ENCODE peak calls at places on chromosomes 1 and 21, in nine cellular contexts. Y is fibroblast of lung, S is fibroblast of the aortic adventitia, I is OCI-LY7, K is AG04450, W is transverse colon, B is heart right ventricle, R is choroid plexus epithelial cell, N is colonic mucosa. D is an unnamed sample.

GRCh38 chr1:159947942-159948341 is 2.5 kb upstream of the IGSF9 start:
- DNase-seq in Y (no peak), S (no peak), I (no peak), K (no peak), W (peak), B (no peak), R (no peak), N (no peak), D (no peak)

GRCh38 chr1:210250665-210250997 is 18.0 kb downstream of the SERTAD4 start:
- DNase-seq in Y (no peak), S (no peak), I (no peak), K (no peak), W (peak), B (peak), R (no peak), N (peak), D (no peak)

GRCh38 chr1:224623743-224624333 is 7.7 kb downstream of the CNIH3 start:
- DNase-seq in Y (peak), S (peak), I (peak), K (peak), W (peak), B (no peak), R (peak), N (peak), D (no peak)

GRCh38 chr1:104702731-104703130 is 953.0 kb downstream of the AMY1C start:
- DNase-seq in Y (no peak), S (no peak), I (no peak), K (no peak), W (no peak), B (no peak), R (no peak), N (no peak), D (no peak)

GRCh38 chr1:45014403-45015028 is 2.5 kb downstream of the UROD start:
- DNase-seq in Y (peak), S (peak), I (peak), K (peak), W (peak), B (peak), R (peak), N (peak), D (peak)

GRCh38 chr1:14516974-14517812 is 81.3 kb upstream of the KAZN start:
- DNase-seq in Y (peak), S (peak), I (no peak), K (peak), W (no peak), B (no peak), R (peak), N (no peak), D (peak)

GRCh38 chr21:26115346-26115745 is 55.2 kb downstream of the APP start:
- DNase-seq in Y (no peak), S (no peak), I (no peak), K (no peak), W (no peak), B (no peak), R (no peak), N (no peak), D (no peak)

GRCh38 chr21:17784604-17785402 is 34.4 kb downstream of the C21orf91 start:
- DNase-seq in Y (no peak), S (no peak), I (peak), K (no peak), W (peak), B (no peak), R (no peak), N (no peak), D (peak)

GRCh38 chr1:99704356-99704816 is 58.5 kb downstream of the PALMD start:
- DNase-seq in Y (no peak), S (no peak), I (no peak), K (no peak), W (peak), B (peak), R (no peak), N (peak), D (no peak)

GRCh38 chr1:229557214-229557850 is 1.2 kb downstream of the ABCB10 start:
- DNase-seq in Y (peak), S (peak), I (peak), K (no peak), W (no peak), B (no peak), R (peak), N (no peak), D (peak)

GRCh38 chr1:43366179-43366578 is 1.6 kb downstream of the ELOVL1 start:
- DNase-seq in Y (no peak), S (no peak), I (peak), K (no peak), W (peak), B (no peak), R (no peak), N (peak), D (no peak)

GRCh38 chr1:200963076-200963475 is 60.4 kb downstream of the KIF21B start:
- DNase-seq in Y (no peak), S (no peak), I (no peak), K (no peak), W (no peak), B (no peak), R (no peak), N (no peak), D (no peak)

GRCh38 chr1:227805606-227806197 is 9.8 kb upstream of the PRSS38 start:
- DNase-seq in Y (peak), S (peak), I (no peak), K (peak), W (no peak), B (no peak), R (peak), N (no peak), D (no peak)

GRCh38 chr1:244369256-244370057 is 82.3 kb downstream of the ADSS2 start:
- DNase-seq in Y (no peak), S (no peak), I (no peak), K (no peak), W (peak), B (no peak), R (no peak), N (peak), D (no peak)

GRCh38 chr21:32099812-32100416 is 178.9 kb downstream of the MIS18A start:
- DNase-seq in Y (no peak), S (no peak), I (peak), K (no peak), W (no peak), B (no peak), R (no peak), N (no peak), D (no peak)

GRCh38 chr21:32726742-32727477 is 903 bp downstream of the SYNJ1 start:
- DNase-seq in Y (peak), S (peak), I (peak), K (no peak), W (peak), B (no peak), R (peak), N (peak), D (no peak)

GRCh38 chr1:231508941-231509340 is 19.5 kb upstream of the TSNAX start:
- DNase-seq in Y (no peak), S (no peak), I (no peak), K (no peak), W (no peak), B (no peak), R (no peak), N (no peak), D (no peak)

GRCh38 chr1:180188103-180188506 is 33.4 kb downstream of the QSOX1 start:
- DNase-seq in Y (peak), S (peak), I (peak), K (no peak), W (peak), B (peak), R (peak), N (peak), D (no peak)

GRCh38 chr1:186605762-186606350 is 74.4 kb downstream of the PTGS2 start:
- DNase-seq in Y (peak), S (peak), I (peak), K (peak), W (peak), B (no peak), R (peak), N (peak), D (peak)

GRCh38 chr1:99776133-99776532 is 9.7 kb upstream of the FRRS1 start:
- DNase-seq in Y (no peak), S (no peak), I (no peak), K (no peak), W (no peak), B (no peak), R (no peak), N (no peak), D (no peak)

GRCh38 chr1:40438391-40439015 is 11.8 kb upstream of the ZFP69B start:
- DNase-seq in Y (peak), S (peak), I (peak), K (no peak), W (no peak), B (no peak), R (peak), N (no peak), D (no peak)

GRCh38 chr21:46431884-46432488 is 26.7 kb upstream of the DIP2A start:
- DNase-seq in Y (no peak), S (no peak), I (no peak), K (no peak), W (no peak), B (no peak), R (no peak), N (no peak), D (no peak)

GRCh38 chr1:12380316-12381249 is 150.8 kb downstream of the VPS13D start:
- DNase-seq in Y (no peak), S (peak), I (no peak), K (no peak), W (no peak), B (no peak), R (no peak), N (peak), D (no peak)

GRCh38 chr1:199403421-199404116 is 623.9 kb upstream of the NR5A2 start:
- DNase-seq in Y (peak), S (peak), I (no peak), K (peak), W (no peak), B (no peak), R (peak), N (no peak), D (no peak)

GRCh38 chr21:44761011-44761729 is 40.5 kb downstream of the UBE2G2 start:
- DNase-seq in Y (no peak), S (no peak), I (peak), K (no peak), W (peak), B (no peak), R (no peak), N (peak), D (no peak)

DNA sequence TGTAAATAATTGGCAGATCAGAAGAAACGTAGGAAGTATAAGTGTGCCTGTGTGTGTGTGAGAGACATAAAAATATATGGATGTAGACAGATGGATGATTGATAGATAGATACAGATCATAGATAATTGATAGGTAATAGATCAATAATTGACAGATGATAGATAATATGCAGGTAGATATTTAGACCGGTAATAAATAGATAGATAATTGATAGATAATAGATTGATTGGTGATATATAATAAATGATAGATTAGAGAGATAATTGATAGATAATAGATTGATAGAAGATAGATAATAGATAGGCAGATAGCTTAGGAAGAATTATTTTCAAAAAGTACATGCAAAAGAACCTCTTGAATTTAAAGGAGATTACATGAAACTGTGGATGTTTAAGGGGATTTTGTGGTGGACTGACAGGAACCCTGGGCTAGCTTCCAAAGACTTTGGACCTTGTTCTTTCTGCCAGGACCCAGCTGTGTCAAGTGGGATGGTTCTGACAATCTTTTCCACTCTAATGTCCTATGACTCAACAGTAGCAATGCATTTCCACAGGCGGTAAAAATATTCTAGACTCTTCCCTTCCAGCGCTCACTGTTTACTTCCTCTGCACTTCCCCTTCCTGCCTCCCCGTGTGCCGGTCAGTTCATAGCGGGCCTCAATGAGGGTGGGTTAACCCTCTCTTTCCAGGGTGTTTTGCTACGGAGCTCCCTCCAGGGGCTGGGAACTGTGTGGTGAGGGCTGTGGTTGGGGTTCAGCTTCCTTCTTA is 39.4 kb downstream of the KCNJ15 start:
- DNase-seq in Y (peak), S (no peak), I (no peak), K (no peak), W (no peak), B (no peak), R (peak), N (no peak), D (no peak)
- H3K4me3 ChIP-seq in Y (no peak), S (no peak), I (no peak), K (no peak), W (no peak), B (peak), R (no peak), N (no peak), D (no peak)

GRCh38 chr1:247332901-247333361 is 1.3 kb upstream of the ZNF496 start:
- DNase-seq in Y (peak), S (peak), I (no peak), K (no peak), W (peak), B (peak), R (peak), N (peak), D (no peak)

GRCh38 chr1:247331526-247332214 is at the start of gene ZNF496:
- DNase-seq in Y (peak), S (peak), I (peak), K (peak), W (peak), B (peak), R (peak), N (peak), D (peak)

GRCh38 chr1:247332215-247332900 is 691 bp upstream of the ZNF496 start:
- DNase-seq in Y (peak), S (peak), I (peak), K (no peak), W (peak), B (peak), R (peak), N (peak), D (no peak)

GRCh38 chr1:247330548-247331171 is 1.0 kb downstream of the ZNF496 start:
- DNase-seq in Y (no peak), S (no peak), I (no peak), K (no peak), W (no peak), B (no peak), R (no peak), N (no peak), D (no peak)

GRCh38 chr1:247331172-247331525 is 518 bp downstream of the ZNF496 start:
- DNase-seq in Y (peak), S (peak), I (peak), K (peak), W (peak), B (peak), R (peak), N (peak), D (peak)
- TF ChIP-seq CTCF in Y (no peak), S (no peak), I (no peak), K (no peak), W (no peak), B (no peak), R (no peak), N (no peak), D (no peak)

GRCh38 chr1:23381233-23381885 is 11.7 kb upstream of the ZNF436 start:
- DNase-seq in Y (no peak), S (no peak), I (no peak), K (no peak), W (no peak), B (no peak), R (no peak), N (no peak), D (no peak)

GRCh38 chr1:23380719-23381118 is 11.1 kb upstream of the ZNF436 start:
- DNase-seq in Y (no peak), S (no peak), I (no peak), K (no peak), W (no peak), B (no peak), R (no peak), N (no peak), D (no peak)

GRCh38 chr1:23372481-23372880 is 2.8 kb upstream of the ZNF436 start:
- DNase-seq in Y (no peak), S (no peak), I (no peak), K (no peak), W (no peak), B (no peak), R (no peak), N (no peak), D (no peak)

GRCh38 chr1:23371987-23372386 is 2.4 kb upstream of the ZNF436 start:
- DNase-seq in Y (no peak), S (no peak), I (no peak), K (no peak), W (no peak), B (no peak), R (no peak), N (no peak), D (no peak)

GRCh38 chr1:23376890-23377811 is 7.5 kb upstream of the ZNF436 start:
- DNase-seq in Y (peak), S (peak), I (no peak), K (no peak), W (peak), B (no peak), R (peak), N (no peak), D (no peak)
- H3K4me3 ChIP-seq in Y (no peak), S (no peak), I (no peak), K (no peak), W (no peak), B (no peak), R (no peak), N (no peak), D (no peak)

DNA sequence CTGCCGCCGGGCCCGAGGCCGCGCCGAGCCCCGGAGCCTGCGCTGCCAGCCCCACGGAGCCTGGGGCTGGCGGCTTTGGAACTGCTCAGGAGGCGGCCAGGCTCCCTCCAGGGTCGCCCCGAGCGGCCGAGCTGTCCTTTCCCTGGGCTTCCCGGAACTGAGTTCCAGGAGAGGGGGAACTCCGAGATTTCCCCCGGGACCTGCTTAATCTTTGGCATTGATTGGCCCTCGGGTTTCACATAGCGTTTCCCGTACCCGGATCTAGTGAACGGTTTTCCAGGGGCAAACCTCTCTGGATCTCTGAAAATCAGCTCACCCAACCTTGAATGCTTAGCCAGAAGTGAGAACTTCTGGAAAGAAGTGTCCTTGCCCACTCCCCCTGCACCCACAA is 544 bp downstream of the H6PD start:
- DNase-seq in Y (peak), S (peak), I (no peak), K (no peak), W (no peak), B (no peak), R (peak), N (peak), D (no peak)
- TF ChIP-seq CTCF in Y (no peak), S (no peak), I (no peak), K (no peak), W (no peak), B (no peak), R (no peak), N (no peak), D (no peak)

GRCh38 chr1:47435506-47436303 is 2.1 kb upstream of the FOXD2 start:
- DNase-seq in Y (no peak), S (no peak), I (no peak), K (no peak), W (no peak), B (no peak), R (peak), N (peak), D (no peak)

GRCh38 chr1:47433037-47433421 is 4.8 kb upstream of the FOXD2 start:
- DNase-seq in Y (no peak), S (no peak), I (no peak), K (no peak), W (no peak), B (no peak), R (no peak), N (no peak), D (no peak)

GRCh38 chr1:47433453-47434050 is 4.3 kb upstream of the FOXD2 start:
- DNase-seq in Y (no peak), S (no peak), I (no peak), K (no peak), W (no peak), B (no peak), R (peak), N (peak), D (no peak)

GRCh38 chr1:47432071-47433036 is 5.5 kb upstream of the FOXD2 start:
- DNase-seq in Y (peak), S (peak), I (peak), K (no peak), W (peak), B (peak), R (peak), N (peak), D (no peak)

GRCh38 chr1:47434051-47434842 is 3.6 kb upstream of the FOXD2 start:
- DNase-seq in Y (peak), S (peak), I (no peak), K (peak), W (peak), B (peak), R (peak), N (peak), D (no peak)
- H3K4me3 ChIP-seq in Y (peak), S (peak), I (no peak), K (peak), W (no peak), B (peak), R (peak), N (peak), D (no peak)

DNA sequence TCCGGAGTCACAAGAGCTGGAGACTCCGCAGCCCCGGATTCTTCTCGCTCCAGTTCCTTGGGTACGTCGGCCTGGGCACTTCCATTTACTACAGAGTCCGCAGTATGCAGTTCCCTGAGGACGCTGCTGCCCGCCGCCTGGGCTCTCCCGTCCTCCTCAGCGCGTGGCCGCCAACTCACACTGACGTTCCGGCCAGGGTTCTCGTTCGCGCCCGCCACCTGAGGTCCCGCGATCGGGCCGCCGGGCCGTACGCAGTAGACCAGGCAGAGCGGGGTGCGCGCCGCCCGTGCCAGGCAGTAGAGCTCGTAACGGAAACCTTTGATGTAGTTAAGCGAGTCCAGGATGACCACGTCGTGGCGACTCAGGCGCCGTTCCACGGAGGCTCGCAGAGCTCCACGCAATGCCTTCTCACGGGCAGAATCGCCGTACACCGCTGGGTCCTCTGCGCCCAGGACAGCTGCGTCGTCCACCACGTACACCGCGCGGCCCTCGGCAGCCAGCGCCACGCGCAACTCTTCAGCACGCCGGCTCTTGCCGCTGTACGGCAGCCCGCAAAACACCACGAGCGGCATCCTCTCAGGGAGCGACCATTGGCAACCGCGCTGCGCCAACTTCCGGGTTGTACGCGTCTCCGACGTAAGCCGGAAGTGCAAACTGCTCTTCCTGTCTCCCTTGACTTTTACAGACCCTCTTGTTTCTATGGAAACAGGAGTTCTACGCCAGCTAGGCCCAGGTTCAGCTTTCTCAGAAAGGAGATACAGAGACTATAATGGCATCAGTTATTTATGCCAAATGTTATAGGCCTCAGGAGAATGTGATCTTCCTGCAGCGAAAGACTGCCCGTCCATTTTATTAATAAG is at the start of gene KTI12:
- DNase-seq in Y (peak), S (peak), I (peak), K (peak), W (peak), B (peak), R (peak), N (peak), D (peak)
- TF ChIP-seq CTCF in Y (no peak), S (no peak), I (no peak), K (no peak), W (no peak), B (no peak), R (no peak), N (no peak), D (no peak)